ENCODE peak calls at places on chromosomes 7 and 10, in ten cellular contexts. D is body of pancreas, N is psoas muscle, Z is esophagus squamous epithelium, B is colonic mucosa, L is IMR-90, F is endodermal cell, U is OCI-LY7, I is Panc1, Y is ascending aorta. P is an unnamed sample. For H3K36me3, the result is how much of the 10 kb centered on the place peaks cover.

GRCh38 chr7:74717889-74718288 is 55.9 kb upstream of the NCF1 start:
- DNase-seq in D (no peak), N (no peak), Z (no peak), B (no peak), L (no peak), F (no peak), U (no peak), I (no peak), Y (no peak), P (no peak)

GRCh38 chr7:102080003-102080361 is 206.7 kb upstream of the SH2B2 start:
- DNase-seq in D (no peak), N (no peak), Z (no peak), B (peak), L (no peak), F (no peak), U (no peak), I (no peak), Y (no peak), P (no peak)

GRCh38 chr10:62188021-62188616 is 80.5 kb downstream of the RTKN2 start:
- DNase-seq in D (no peak), N (no peak), Z (no peak), B (no peak), L (no peak), F (no peak), U (no peak), I (no peak), Y (no peak), P (no peak)

GRCh38 chr10:20299037-20299557 is 482.9 kb downstream of the PLXDC2 start:
- DNase-seq in D (no peak), N (no peak), Z (no peak), B (no peak), L (peak), F (no peak), U (no peak), I (no peak), Y (no peak), P (no peak)

GRCh38 chr7:20340839-20341238 is 10.1 kb downstream of the ITGB8 start:
- DNase-seq in D (peak), N (no peak), Z (no peak), B (peak), L (no peak), F (no peak), U (no peak), I (no peak), Y (no peak), P (no peak)

GRCh38 chr10:77507313-77507712 is 130.3 kb downstream of the KCNMA1 start:
- DNase-seq in D (no peak), N (no peak), Z (no peak), B (no peak), L (no peak), F (no peak), U (no peak), I (no peak), Y (no peak), P (no peak)

GRCh38 chr10:99913831-99914235 is 95.9 kb downstream of the DNMBP start:
- DNase-seq in D (peak), N (no peak), Z (no peak), B (peak), L (no peak), F (peak), U (no peak), I (no peak), Y (no peak), P (peak)

GRCh38 chr7:81075150-81075549 is 156.3 kb upstream of the SEMA3C start:
- DNase-seq in D (no peak), N (no peak), Z (no peak), B (no peak), L (peak), F (no peak), U (no peak), I (no peak), Y (no peak), P (no peak)

DNA sequence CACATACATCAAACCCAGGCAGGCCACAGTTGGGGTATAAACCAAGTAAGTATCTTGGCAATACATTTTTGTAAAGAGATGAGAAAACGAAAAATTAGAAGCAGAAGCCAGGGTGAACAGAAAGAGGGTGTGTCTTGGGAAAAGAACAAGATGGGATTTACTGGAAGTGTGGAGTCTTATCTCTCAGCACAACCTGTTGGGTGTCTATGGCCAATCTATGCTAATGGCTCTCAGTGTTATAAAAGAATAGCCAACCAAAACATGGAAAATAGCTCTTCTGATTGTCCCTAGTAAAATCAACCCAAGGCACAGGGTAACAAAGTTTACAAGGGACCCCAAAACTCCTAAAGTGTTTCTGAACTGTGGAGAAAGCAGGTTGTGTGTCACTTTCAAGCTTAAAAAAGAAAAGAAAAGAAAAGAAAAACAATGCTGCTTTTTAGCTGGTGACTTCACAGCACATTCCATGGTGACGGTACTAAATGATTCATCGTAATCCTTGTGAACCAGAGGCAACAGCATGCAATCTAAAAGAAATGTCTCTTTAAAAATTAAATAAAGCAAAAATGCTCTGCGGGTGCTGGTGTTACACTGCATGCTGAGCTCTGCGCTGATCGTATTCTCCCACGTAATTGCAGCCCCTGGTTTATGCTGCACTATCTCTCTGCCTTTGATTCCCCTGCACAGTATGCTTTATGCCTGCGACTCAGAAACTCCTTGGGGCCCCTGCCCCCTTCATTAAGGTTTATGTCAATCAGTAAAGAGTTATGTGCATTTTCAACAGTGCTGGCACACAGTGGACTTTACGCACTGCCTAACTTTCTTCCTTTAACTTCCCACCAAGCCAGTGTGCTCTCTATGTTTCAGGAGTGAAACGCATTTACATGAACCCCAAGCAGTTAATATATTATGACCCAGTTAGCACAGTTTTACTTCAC is 100.7 kb downstream of the C10orf90 start:
- DNase-seq in D (no peak), N (no peak), Z (no peak), B (no peak), L (peak), F (no peak), U (no peak), I (peak), Y (no peak), P (no peak)
- H3K4me3 ChIP-seq in D (no peak), N (no peak), Z (no peak), B (no peak), L (peak), F (no peak), U (no peak), I (no peak), Y (no peak), P (no peak)

GRCh38 chr7:1988533-1988930 is 244.2 kb downstream of the MAD1L1 start:
- DNase-seq in D (no peak), N (no peak), Z (no peak), B (no peak), L (no peak), F (no peak), U (no peak), I (no peak), Y (no peak), P (no peak)

GRCh38 chr7:1987591-1988532 is 244.9 kb downstream of the MAD1L1 start:
- DNase-seq in D (no peak), N (no peak), Z (no peak), B (no peak), L (no peak), F (no peak), U (no peak), I (no peak), Y (no peak), P (no peak)

GRCh38 chr7:1987084-1987535 is 245.6 kb downstream of the MAD1L1 start:
- DNase-seq in D (no peak), N (peak), Z (no peak), B (no peak), L (no peak), F (no peak), U (no peak), I (no peak), Y (no peak), P (peak)

GRCh38 chr7:1985071-1985470 is 247.7 kb downstream of the MAD1L1 start:
- DNase-seq in D (no peak), N (peak), Z (no peak), B (no peak), L (no peak), F (no peak), U (no peak), I (no peak), Y (no peak), P (peak)

GRCh38 chr7:1986366-1987083 is 246.2 kb downstream of the MAD1L1 start:
- DNase-seq in D (no peak), N (peak), Z (no peak), B (no peak), L (no peak), F (no peak), U (no peak), I (no peak), Y (no peak), P (peak)
- TF ChIP-seq CTCF in D (no peak), N (no peak), Z (no peak), B (no peak), L (no peak), F (no peak), U (no peak), I (no peak), Y (no peak), P (no peak)

GRCh38 chr7:154975984-154976383 is 26.9 kb downstream of the PAXIP1 start:
- DNase-seq in D (no peak), N (no peak), Z (no peak), B (no peak), L (no peak), F (no peak), U (no peak), I (no peak), Y (no peak), P (no peak)

GRCh38 chr7:154968336-154969001 is 34.5 kb downstream of the PAXIP1 start:
- DNase-seq in D (no peak), N (no peak), Z (no peak), B (no peak), L (peak), F (no peak), U (no peak), I (no peak), Y (no peak), P (no peak)

GRCh38 chr7:154978045-154978444 is 24.9 kb downstream of the PAXIP1 start:
- DNase-seq in D (no peak), N (no peak), Z (no peak), B (no peak), L (no peak), F (no peak), U (no peak), I (no peak), Y (no peak), P (no peak)

GRCh38 chr7:154967581-154967980 is 35.3 kb downstream of the PAXIP1 start:
- DNase-seq in D (no peak), N (no peak), Z (no peak), B (no peak), L (no peak), F (no peak), U (no peak), I (no peak), Y (no peak), P (no peak)

GRCh38 chr7:154973381-154973780 is 29.5 kb downstream of the PAXIP1 start:
- DNase-seq in D (no peak), N (no peak), Z (no peak), B (no peak), L (no peak), F (no peak), U (no peak), I (no peak), Y (no peak), P (no peak)
- H3K36me3 ChIP-seq in D (under half), N (half or more), Z (under half), B (under half), L (under half), F (half or more), U (half or more), I (under half), Y (under half), P (under half)

GRCh38 chr10:110497438-110498086 is at the start of gene DUSP5:
- DNase-seq in D (peak), N (peak), Z (peak), B (peak), L (peak), F (peak), U (peak), I (no peak), Y (peak), P (peak)

GRCh38 chr10:110496553-110497437 is 912 bp upstream of the DUSP5 start:
- DNase-seq in D (no peak), N (no peak), Z (no peak), B (no peak), L (no peak), F (no peak), U (no peak), I (no peak), Y (no peak), P (no peak)

GRCh38 chr10:110494532-110494931 is 3.2 kb upstream of the DUSP5 start:
- DNase-seq in D (no peak), N (no peak), Z (no peak), B (no peak), L (peak), F (no peak), U (no peak), I (no peak), Y (no peak), P (no peak)

GRCh38 chr10:110493832-110494426 is 3.8 kb upstream of the DUSP5 start:
- DNase-seq in D (no peak), N (no peak), Z (no peak), B (no peak), L (peak), F (peak), U (no peak), I (no peak), Y (no peak), P (no peak)

DNA sequence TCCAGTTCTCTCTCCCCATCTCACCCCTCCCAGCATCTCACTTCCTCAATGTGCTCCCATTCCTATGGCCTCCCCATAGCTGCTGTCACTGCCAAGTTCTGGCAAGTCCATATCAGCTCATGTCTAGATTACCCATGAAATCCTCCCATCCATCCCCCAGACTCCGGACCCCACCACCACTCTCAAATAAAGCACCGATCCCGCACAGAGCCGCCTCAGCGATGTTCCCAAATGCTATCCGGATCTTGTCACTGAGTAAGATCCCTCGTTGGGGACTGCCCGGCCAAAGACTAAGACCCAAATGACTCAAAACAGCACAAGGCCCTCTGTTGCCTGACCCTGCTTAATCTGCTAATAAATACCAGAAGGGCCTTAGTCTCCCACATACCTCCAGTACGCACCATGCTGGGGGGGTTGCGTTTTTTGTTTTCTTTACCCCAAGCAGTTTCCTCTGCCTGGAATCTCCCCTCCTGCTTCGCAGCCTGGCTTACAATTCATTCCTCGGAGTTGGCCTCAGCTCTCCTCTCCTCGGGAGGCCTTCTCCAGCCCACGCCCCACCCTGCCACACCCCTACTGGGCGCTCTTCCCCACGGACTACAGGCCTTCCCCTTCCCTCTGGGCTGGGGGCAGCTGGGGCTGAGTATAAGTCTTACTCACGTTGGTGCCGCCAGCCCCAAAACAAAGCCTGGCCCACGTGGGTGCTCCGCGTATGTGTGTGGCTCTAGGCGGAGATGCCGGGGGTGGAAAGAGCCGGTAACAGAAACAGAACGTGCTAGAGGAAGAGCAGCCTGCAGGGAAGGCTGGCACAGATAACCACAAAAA is 1.8 kb upstream of the DUSP5 start:
- DNase-seq in D (no peak), N (peak), Z (no peak), B (no peak), L (peak), F (peak), U (no peak), I (peak), Y (no peak), P (peak)
- H3K4me3 ChIP-seq in D (no peak), N (peak), Z (peak), B (no peak), L (peak), F (peak), U (no peak), I (peak), Y (no peak), P (no peak)

GRCh38 chr10:102230861-102231356 is 4.8 kb downstream of the ELOVL3 start:
- DNase-seq in D (peak), N (peak), Z (no peak), B (peak), L (no peak), F (peak), U (no peak), I (no peak), Y (no peak), P (peak)
- TF ChIP-seq CTCF in D (no peak), N (no peak), Z (peak), B (peak), L (peak), F (peak), U (no peak), I (no peak), Y (peak), P (no peak)

DNA sequence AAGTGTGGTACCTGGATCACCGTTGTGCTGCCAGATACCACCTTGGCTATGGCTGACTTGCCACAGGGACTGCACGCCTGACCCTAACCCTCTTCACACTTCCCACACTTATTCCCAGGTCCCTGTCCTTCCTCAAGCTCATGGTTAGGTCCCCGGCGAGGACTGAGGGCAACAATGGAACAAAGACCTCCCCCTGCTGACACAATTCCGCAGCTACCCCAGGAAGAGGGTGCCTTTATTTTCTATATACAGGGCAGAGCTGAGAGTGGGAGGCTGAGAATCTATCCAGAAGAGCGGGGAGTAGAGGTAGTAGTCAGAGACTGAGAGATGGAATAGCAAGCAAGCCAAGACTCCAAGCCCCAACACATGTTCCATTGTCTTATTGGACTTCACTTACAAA is 118.1 kb upstream of the SEM1 start:
- DNase-seq in D (no peak), N (no peak), Z (no peak), B (no peak), L (no peak), F (peak), U (no peak), I (no peak), Y (no peak), P (no peak)
- H3K36me3 ChIP-seq in D (under half), N (under half), Z (under half), B (under half), L (under half), F (under half), U (under half), I (under half), Y (under half), P (under half)

DNA sequence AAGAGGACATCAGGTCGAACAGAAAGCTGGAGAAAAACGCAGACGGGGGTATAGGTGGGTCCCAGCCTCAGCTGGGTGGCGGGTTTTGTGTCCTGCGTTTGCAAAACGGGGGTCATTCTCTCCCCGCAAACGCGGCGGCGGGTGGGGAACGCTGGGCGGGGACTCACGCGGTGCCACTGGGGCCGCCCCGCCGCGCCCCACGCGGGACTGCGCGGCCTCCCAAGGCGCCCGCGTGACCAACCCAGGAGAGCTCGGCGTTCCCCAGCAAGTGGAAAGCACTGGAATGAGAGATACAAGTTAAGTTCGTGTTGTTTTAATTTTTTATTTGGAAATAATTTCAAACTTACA is 851 bp upstream of the VIPR2 start:
- DNase-seq in D (no peak), N (no peak), Z (no peak), B (no peak), L (no peak), F (no peak), U (no peak), I (no peak), Y (no peak), P (no peak)
- H3K4me3 ChIP-seq in D (peak), N (peak), Z (peak), B (peak), L (no peak), F (no peak), U (no peak), I (no peak), Y (peak), P (no peak)

GRCh38 chr7:93858857-93859256 is 31.7 kb downstream of the TFPI2 start:
- DNase-seq in D (no peak), N (no peak), Z (no peak), B (no peak), L (no peak), F (no peak), U (no peak), I (no peak), Y (no peak), P (no peak)

GRCh38 chr7:93862651-93863050 is 27.9 kb downstream of the TFPI2 start:
- DNase-seq in D (no peak), N (no peak), Z (no peak), B (no peak), L (no peak), F (no peak), U (no peak), I (no peak), Y (no peak), P (no peak)

GRCh38 chr7:93860261-93860660 is 30.3 kb downstream of the TFPI2 start:
- DNase-seq in D (no peak), N (no peak), Z (no peak), B (no peak), L (no peak), F (no peak), U (no peak), I (no peak), Y (no peak), P (no peak)

GRCh38 chr7:93856319-93856718 is 34.2 kb downstream of the TFPI2 start:
- DNase-seq in D (no peak), N (no peak), Z (no peak), B (no peak), L (peak), F (no peak), U (no peak), I (no peak), Y (no peak), P (no peak)

GRCh38 chr7:93861325-93861949 is 29.1 kb downstream of the TFPI2 start:
- DNase-seq in D (no peak), N (no peak), Z (no peak), B (no peak), L (no peak), F (no peak), U (peak), I (no peak), Y (no peak), P (no peak)
- TF ChIP-seq CTCF in D (no peak), N (peak), Z (peak), B (peak), L (peak), F (peak), U (peak), I (peak), Y (no peak), P (no peak)